ENCODE peak calls at places on chromosomes 12 and 14, in four cellular contexts. E, L, D and X are unnamed samples.

GRCh38 chr12:78384541-78384940 is 480.0 kb upstream of the SYT1 start:
- DNase-seq in E (no peak), L (no peak), D (no peak), X (no peak)

GRCh38 chr12:88658009-88658408 is 77.7 kb upstream of the KITLG start:
- DNase-seq in E (no peak), L (no peak), D (no peak), X (no peak)

GRCh38 chr12:304815-305214 is 42.2 kb upstream of the SLC6A13 start:
- DNase-seq in E (no peak), L (peak; percentile 43), D (peak; percentile 27), X (no peak)

GRCh38 chr12:122133192-122133950 is 40.6 kb downstream of the IL31 start:
- DNase-seq in E (no peak), L (no peak), D (no peak), X (peak; percentile 73)

GRCh38 chr12:28350502-28350901 is 160.2 kb downstream of the CCDC91 start:
- DNase-seq in E (no peak), L (no peak), D (no peak), X (no peak)

GRCh38 chr12:2212971-2213869 is 160.4 kb downstream of the CACNA1C start:
- DNase-seq in E (peak; percentile 20), L (no peak), D (peak; percentile 68), X (no peak)

GRCh38 chr12:4939418-4940023 is 29.8 kb downstream of the KCNA1 start:
- DNase-seq in E (no peak), L (no peak), D (no peak), X (no peak)

GRCh38 chr12:24584032-24584675 is 364.7 kb downstream of the BCAT1 start:
- DNase-seq in E (no peak), L (no peak), D (no peak), X (peak; percentile 20)

GRCh38 chr14:100476012-100476822 is 111.0 kb downstream of the BEGAIN start:
- DNase-seq in E (no peak), L (peak; percentile 98), D (peak; percentile 93), X (no peak)

GRCh38 chr12:48980389-48980952 is 2.3 kb downstream of the WNT1 start:
- DNase-seq in E (no peak), L (no peak), D (no peak), X (peak; percentile 88)

GRCh38 chr14:69242311-69243224 is 17.4 kb upstream of the GALNT16 start:
- DNase-seq in E (peak; percentile 63), L (peak; percentile 74), D (peak; percentile 76), X (peak; percentile 52)

GRCh38 chr12:39272934-39273770 is 169.8 kb downstream of the KIF21A start:
- DNase-seq in E (peak; percentile 47), L (peak; percentile 3), D (peak; percentile 72), X (no peak)

GRCh38 chr12:63319386-63319785 is 168.4 kb upstream of the AVPR1A start:
- DNase-seq in E (no peak), L (no peak), D (no peak), X (no peak)

GRCh38 chr12:121786441-121786825 is 7.1 kb downstream of the RHOF start:
- DNase-seq in E (no peak), L (peak; percentile 94), D (peak; percentile 90), X (no peak)

GRCh38 chr14:68284333-68284732 is 464.8 kb downstream of the RAD51B start:
- DNase-seq in E (no peak), L (no peak), D (no peak), X (no peak)

GRCh38 chr12:76041406-76041805 is 9.8 kb upstream of the PHLDA1 start:
- DNase-seq in E (no peak), L (no peak), D (no peak), X (no peak)

GRCh38 chr12:72742560-72742959 is 470.4 kb downstream of the TRHDE start:
- DNase-seq in E (no peak), L (no peak), D (no peak), X (no peak)

GRCh38 chr14:68271996-68272395 is 452.4 kb downstream of the RAD51B start:
- DNase-seq in E (no peak), L (no peak), D (no peak), X (no peak)

GRCh38 chr14:81819910-81820309 is 286.3 kb upstream of the SEL1L start:
- DNase-seq in E (no peak), L (no peak), D (no peak), X (no peak)

GRCh38 chr12:89335452-89336244 is 16.7 kb downstream of the DUSP6 start:
- DNase-seq in E (no peak), L (no peak), D (no peak), X (no peak)

GRCh38 chr14:53409974-53410373 is 256.9 kb upstream of the DDHD1 start:
- DNase-seq in E (no peak), L (peak; percentile 71), D (peak; percentile 83), X (no peak)

GRCh38 chr12:40032433-40033259 is 73.2 kb downstream of the SLC2A13 start:
- DNase-seq in E (no peak), L (no peak), D (no peak), X (peak; percentile 80)

GRCh38 chr14:97930191-97930590 is 1133.0 kb downstream of the VRK1 start:
- DNase-seq in E (no peak), L (no peak), D (no peak), X (no peak)

GRCh38 chr12:41983394-41983793 is 161.3 kb downstream of the GXYLT1 start:
- DNase-seq in E (no peak), L (no peak), D (no peak), X (no peak)

GRCh38 chr12:124684496-124684895 is 117.1 kb upstream of the NCOR2 start:
- DNase-seq in E (no peak), L (peak; percentile 11), D (peak; percentile 59), X (no peak)

GRCh38 chr14:52913271-52913670 is 37.6 kb downstream of the FERMT2 start:
- DNase-seq in E (no peak), L (peak; percentile 51), D (no peak), X (no peak)

GRCh38 chr12:126784328-126784921 is 1482.5 kb upstream of the TMEM132C start:
- DNase-seq in E (peak; percentile 11), L (no peak), D (no peak), X (peak; percentile 86)

GRCh38 chr12:91109148-91109564 is 2.1 kb downstream of the LUM start:
- DNase-seq in E (peak; percentile 51), L (peak; percentile 80), D (peak; percentile 83), X (peak; percentile 86)

GRCh38 chr12:115411121-115411520 is 727.1 kb upstream of the TBX3 start:
- DNase-seq in E (no peak), L (no peak), D (no peak), X (no peak)

DNA sequence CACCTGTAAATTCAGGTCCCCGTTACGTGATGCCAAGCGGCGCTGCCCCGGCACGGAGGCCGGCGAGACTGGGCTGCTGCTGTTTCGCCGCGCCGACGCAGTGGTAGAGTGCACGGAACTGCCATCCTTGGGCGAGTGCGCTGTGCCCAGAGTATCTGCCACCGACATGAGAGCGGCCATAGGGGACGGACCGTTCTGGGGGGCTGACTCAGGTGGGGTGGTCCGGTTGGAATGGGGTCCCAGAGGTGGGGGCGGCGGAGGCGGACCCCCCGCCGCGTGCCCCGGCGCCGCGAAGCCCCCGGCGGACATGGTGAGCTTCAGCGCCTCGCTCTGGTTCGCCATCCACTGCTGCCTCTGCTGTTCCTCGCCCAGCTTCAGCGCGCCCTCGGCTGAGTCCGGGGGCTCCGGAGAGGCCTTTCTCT is 2.8 kb downstream of the IRF2BPL start:
- DNase-seq in E (no peak), L (no peak), D (no peak), X (no peak)
- H4K91ac ChIP-seq in E (no peak overlapping the region), L (peak overlapping the region; percentile 87), D (peak overlapping the region; percentile 83), X (no peak overlapping the region)

DNA sequence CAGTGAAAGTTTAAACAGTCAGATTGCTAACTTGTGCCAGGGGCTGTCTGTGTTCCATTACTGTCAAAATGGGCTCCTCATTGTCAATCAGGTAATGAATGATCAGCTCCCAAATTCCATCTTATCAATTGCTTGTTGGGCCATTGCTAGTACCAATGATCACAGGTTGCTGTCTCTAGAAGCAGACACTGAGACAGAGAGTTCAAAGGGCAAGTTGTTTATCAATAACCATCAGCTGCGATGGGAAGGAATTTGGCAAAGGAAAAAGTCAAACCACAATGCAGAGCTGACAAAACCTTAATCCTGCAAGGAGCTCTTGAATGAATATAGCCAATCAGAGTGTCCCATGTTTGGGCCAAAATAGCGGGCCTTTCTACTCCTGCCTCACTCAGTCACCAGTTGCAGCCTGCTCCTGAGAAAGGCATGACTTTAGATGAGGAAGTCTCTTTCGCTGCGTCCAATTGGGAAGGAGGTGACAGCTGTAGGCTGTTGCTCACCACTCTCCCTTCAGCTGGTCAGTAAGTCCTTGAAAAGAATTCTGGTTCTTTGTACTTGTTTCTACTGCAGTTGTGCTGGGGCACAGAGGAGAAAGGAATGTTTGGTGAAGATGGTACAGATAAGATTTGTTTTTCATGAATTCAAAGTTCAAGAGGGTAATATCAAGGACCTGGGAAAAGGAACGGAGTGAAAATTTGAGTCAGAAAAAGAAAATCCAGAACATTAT is 179.2 kb upstream of the PDE3A start:
- DNase-seq in E (no peak), L (no peak), D (peak; percentile 42), X (no peak)
- H4K91ac ChIP-seq in E (no peak overlapping the region), L (no peak overlapping the region), D (no peak overlapping the region), X (no peak overlapping the region)

GRCh38 chr12:32995623-32996022 is 99.0 kb upstream of the PKP2 start:
- DNase-seq in E (no peak), L (no peak), D (no peak), X (no peak)
- H4K91ac ChIP-seq in E (no peak overlapping the region), L (no peak overlapping the region), D (no peak overlapping the region), X (no peak overlapping the region)

GRCh38 chr14:77043177-77043983 is 14.9 kb upstream of the IRF2BPL start:
- DNase-seq in E (no peak), L (peak; percentile 91), D (peak; percentile 91), X (no peak)

GRCh38 chr14:77045570-77045890 is 17.0 kb upstream of the IRF2BPL start:
- DNase-seq in E (no peak), L (no peak), D (no peak), X (no peak)

GRCh38 chr14:77043984-77044485 is 15.5 kb upstream of the IRF2BPL start:
- DNase-seq in E (no peak), L (no peak), D (no peak), X (no peak)

GRCh38 chr14:77046706-77047105 is 18.2 kb upstream of the IRF2BPL start:
- DNase-seq in E (no peak), L (no peak), D (no peak), X (no peak)

DNA sequence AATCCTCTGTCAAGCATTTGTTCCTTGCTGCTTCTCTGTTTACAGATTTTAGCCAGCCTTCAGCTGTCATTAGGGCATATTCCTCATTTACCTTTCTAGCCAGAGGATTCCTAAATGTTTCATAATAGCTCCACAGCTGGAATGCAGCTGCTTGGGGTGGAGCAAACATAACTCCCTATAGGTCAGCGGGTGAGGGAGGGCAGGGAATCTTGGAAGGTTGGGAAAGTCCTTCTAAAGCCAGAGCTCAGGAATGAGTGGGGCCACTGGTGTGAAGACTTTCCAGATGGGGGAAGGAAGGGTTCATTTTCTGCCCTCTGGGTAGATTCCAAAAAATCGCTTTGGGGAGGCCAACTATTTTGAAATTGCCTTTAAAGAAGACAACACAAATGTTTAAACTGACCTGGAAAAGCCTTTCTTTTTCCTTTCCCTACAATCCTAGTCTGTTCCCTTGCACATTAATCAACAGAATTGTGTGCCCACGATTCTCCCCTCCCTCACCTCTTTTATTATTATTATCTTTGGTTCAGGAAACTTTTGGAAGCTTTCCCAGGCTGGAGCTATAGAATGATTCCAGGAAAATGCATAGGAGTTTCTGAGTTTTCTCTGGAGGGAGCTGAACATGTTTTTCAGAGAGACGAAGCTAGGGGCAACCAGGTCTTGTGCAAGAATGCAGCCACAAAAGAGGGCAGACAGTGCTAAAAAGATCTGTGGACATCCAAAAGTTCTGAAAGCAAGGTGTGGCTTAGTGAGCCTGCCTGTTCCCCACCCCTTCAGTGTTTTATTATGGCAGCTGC is 16.5 kb upstream of the IRF2BPL start:
- DNase-seq in E (no peak), L (no peak), D (peak; percentile 68), X (no peak)
- H4K91ac ChIP-seq in E (no peak overlapping the region), L (peak overlapping the region; percentile 71), D (peak overlapping the region; percentile 80), X (no peak overlapping the region)

GRCh38 chr14:24080888-24081738 is 9.8 kb downstream of the CPNE6 start:
- DNase-seq in E (no peak), L (no peak), D (peak; percentile 29), X (peak; percentile 79)
- H4K91ac ChIP-seq in E (no peak overlapping the region), L (no peak overlapping the region), D (no peak overlapping the region), X (no peak overlapping the region)